ENCODE peak calls at places on chromosome 21, in five cellular contexts. One of them, this sample, is unnamed.

GRCh38 chr21:16291296-16291695 is 561.5 kb downstream of the USP25 start:
- DNase-seq in SHP77: no peak
- DNase-seq in lower leg skin: no peak
- DNase-seq in islet precursor cell: no peak
- DNase-seq in stimulated activated CD4-positive, alpha-beta T cell treated with anti-CD3 and anti-CD28 coated beads, Interleukin-2, amount 100 ng/mL, for 24 hours: no peak
- DNase-seq in this sample: no peak

GRCh38 chr21:34887729-34888568 is 161.2 kb downstream of the RUNX1 start:
- DNase-seq in SHP77: peak
- DNase-seq in lower leg skin: peak
- DNase-seq in islet precursor cell: peak
- DNase-seq in stimulated activated CD4-positive, alpha-beta T cell treated with anti-CD3 and anti-CD28 coated beads, Interleukin-2, amount 100 ng/mL, for 24 hours: peak
- DNase-seq in this sample: peak

GRCh38 chr21:37878946-37879660 is 37.2 kb downstream of the KCNJ6 start:
- DNase-seq in SHP77: peak
- DNase-seq in lower leg skin: no peak
- DNase-seq in islet precursor cell: no peak
- DNase-seq in stimulated activated CD4-positive, alpha-beta T cell treated with anti-CD3 and anti-CD28 coated beads, Interleukin-2, amount 100 ng/mL, for 24 hours: no peak
- DNase-seq in this sample: no peak

GRCh38 chr21:40602105-40602504 is 244.9 kb downstream of the DSCAM start:
- DNase-seq in SHP77: no peak
- DNase-seq in lower leg skin: peak
- DNase-seq in islet precursor cell: no peak
- DNase-seq in stimulated activated CD4-positive, alpha-beta T cell treated with anti-CD3 and anti-CD28 coated beads, Interleukin-2, amount 100 ng/mL, for 24 hours: no peak
- DNase-seq in this sample: no peak

GRCh38 chr21:46418265-46418946 is 40.3 kb upstream of the DIP2A start:
- DNase-seq in SHP77: no peak
- DNase-seq in lower leg skin: no peak
- DNase-seq in islet precursor cell: peak
- DNase-seq in stimulated activated CD4-positive, alpha-beta T cell treated with anti-CD3 and anti-CD28 coated beads, Interleukin-2, amount 100 ng/mL, for 24 hours: no peak
- DNase-seq in this sample: no peak

GRCh38 chr21:29196664-29197052 is 66.2 kb downstream of the MAP3K7CL start:
- DNase-seq in SHP77: no peak
- DNase-seq in lower leg skin: no peak
- DNase-seq in islet precursor cell: no peak
- DNase-seq in stimulated activated CD4-positive, alpha-beta T cell treated with anti-CD3 and anti-CD28 coated beads, Interleukin-2, amount 100 ng/mL, for 24 hours: no peak
- DNase-seq in this sample: no peak

GRCh38 chr21:26679299-26679698 is 106.2 kb upstream of the CYYR1 start:
- DNase-seq in SHP77: no peak
- DNase-seq in lower leg skin: no peak
- DNase-seq in islet precursor cell: no peak
- DNase-seq in stimulated activated CD4-positive, alpha-beta T cell treated with anti-CD3 and anti-CD28 coated beads, Interleukin-2, amount 100 ng/mL, for 24 hours: no peak
- DNase-seq in this sample: no peak

GRCh38 chr21:35528109-35529042 is 479.3 kb upstream of the RUNX1 start:
- DNase-seq in SHP77: no peak
- DNase-seq in lower leg skin: no peak
- DNase-seq in islet precursor cell: no peak
- DNase-seq in stimulated activated CD4-positive, alpha-beta T cell treated with anti-CD3 and anti-CD28 coated beads, Interleukin-2, amount 100 ng/mL, for 24 hours: peak
- DNase-seq in this sample: no peak

GRCh38 chr21:25561668-25562641 is 45.3 kb downstream of the MRPL39 start:
- DNase-seq in SHP77: no peak
- DNase-seq in lower leg skin: no peak
- DNase-seq in islet precursor cell: peak
- DNase-seq in stimulated activated CD4-positive, alpha-beta T cell treated with anti-CD3 and anti-CD28 coated beads, Interleukin-2, amount 100 ng/mL, for 24 hours: peak
- DNase-seq in this sample: no peak

GRCh38 chr21:44433791-44434567 is 21.3 kb upstream of the LRRC3 start:
- DNase-seq in SHP77: no peak
- DNase-seq in lower leg skin: no peak
- DNase-seq in islet precursor cell: peak
- DNase-seq in stimulated activated CD4-positive, alpha-beta T cell treated with anti-CD3 and anti-CD28 coated beads, Interleukin-2, amount 100 ng/mL, for 24 hours: no peak
- DNase-seq in this sample: no peak

GRCh38 chr21:26070822-26071425 is 99.6 kb downstream of the APP start:
- DNase-seq in SHP77: no peak
- DNase-seq in lower leg skin: peak
- DNase-seq in islet precursor cell: peak
- DNase-seq in stimulated activated CD4-positive, alpha-beta T cell treated with anti-CD3 and anti-CD28 coated beads, Interleukin-2, amount 100 ng/mL, for 24 hours: peak
- DNase-seq in this sample: peak

GRCh38 chr21:42892582-42892930 is 553 bp upstream of the NDUFV3 start:
- DNase-seq in SHP77: no peak
- DNase-seq in lower leg skin: no peak
- DNase-seq in islet precursor cell: no peak
- DNase-seq in stimulated activated CD4-positive, alpha-beta T cell treated with anti-CD3 and anti-CD28 coated beads, Interleukin-2, amount 100 ng/mL, for 24 hours: no peak
- DNase-seq in this sample: no peak

GRCh38 chr21:42171091-42172053 is 47.6 kb upstream of the ABCG1 start:
- DNase-seq in SHP77: no peak
- DNase-seq in lower leg skin: peak
- DNase-seq in islet precursor cell: no peak
- DNase-seq in stimulated activated CD4-positive, alpha-beta T cell treated with anti-CD3 and anti-CD28 coated beads, Interleukin-2, amount 100 ng/mL, for 24 hours: peak
- DNase-seq in this sample: no peak

GRCh38 chr21:34189506-34189905 is 116.1 kb downstream of the MRPS6 start:
- DNase-seq in SHP77: no peak
- DNase-seq in lower leg skin: no peak
- DNase-seq in islet precursor cell: no peak
- DNase-seq in stimulated activated CD4-positive, alpha-beta T cell treated with anti-CD3 and anti-CD28 coated beads, Interleukin-2, amount 100 ng/mL, for 24 hours: no peak
- DNase-seq in this sample: no peak

GRCh38 chr21:45302082-45303061 is 14.7 kb upstream of the POFUT2 start:
- DNase-seq in SHP77: no peak
- DNase-seq in lower leg skin: no peak
- DNase-seq in islet precursor cell: no peak
- DNase-seq in stimulated activated CD4-positive, alpha-beta T cell treated with anti-CD3 and anti-CD28 coated beads, Interleukin-2, amount 100 ng/mL, for 24 hours: peak
- DNase-seq in this sample: peak

GRCh38 chr21:30480145-30480544 is at the start of gene KRTAP19-1:
- DNase-seq in SHP77: no peak
- DNase-seq in lower leg skin: no peak
- DNase-seq in islet precursor cell: peak
- DNase-seq in stimulated activated CD4-positive, alpha-beta T cell treated with anti-CD3 and anti-CD28 coated beads, Interleukin-2, amount 100 ng/mL, for 24 hours: no peak
- DNase-seq in this sample: no peak

GRCh38 chr21:37165606-37166005 is 92.6 kb downstream of the TTC3 start:
- DNase-seq in SHP77: no peak
- DNase-seq in lower leg skin: no peak
- DNase-seq in islet precursor cell: no peak
- DNase-seq in stimulated activated CD4-positive, alpha-beta T cell treated with anti-CD3 and anti-CD28 coated beads, Interleukin-2, amount 100 ng/mL, for 24 hours: no peak
- DNase-seq in this sample: no peak

GRCh38 chr21:45074818-45075605 is 632 bp downstream of the ADARB1 start:
- DNase-seq in SHP77: no peak
- DNase-seq in lower leg skin: no peak
- DNase-seq in islet precursor cell: peak
- DNase-seq in stimulated activated CD4-positive, alpha-beta T cell treated with anti-CD3 and anti-CD28 coated beads, Interleukin-2, amount 100 ng/mL, for 24 hours: peak
- DNase-seq in this sample: no peak